ENCODE peak calls at places on chromosomes 12 and 14, in nine cellular contexts. One of them, this sample, is unnamed.

GRCh38 chr14:54772451-54772881 is 130.2 kb downstream of the GCH1 start:
- DNase-seq in heart left ventricle: no peak
- DNase-seq in tibial artery: no peak
- DNase-seq in spleen: no peak
- DNase-seq in transverse colon: no peak
- DNase-seq in PC-9: peak
- DNase-seq in foreskin keratinocyte: peak
- DNase-seq in body of pancreas: no peak
- DNase-seq in coronary artery: no peak
- DNase-seq in this sample: no peak

GRCh38 chr12:88406905-88407304 is 173.4 kb downstream of the KITLG start:
- DNase-seq in body of pancreas: no peak
- DNase-seq in foreskin keratinocyte: no peak
- DNase-seq in coronary artery: no peak
- DNase-seq in heart left ventricle: no peak
- DNase-seq in tibial artery: no peak
- DNase-seq in spleen: no peak
- DNase-seq in PC-9: no peak
- DNase-seq in transverse colon: no peak
- DNase-seq in this sample: no peak

GRCh38 chr12:78229491-78230209 is 399.0 kb downstream of the NAV3 start:
- DNase-seq in PC-9: no peak
- DNase-seq in heart left ventricle: no peak
- DNase-seq in transverse colon: peak
- DNase-seq in foreskin keratinocyte: no peak
- DNase-seq in tibial artery: no peak
- DNase-seq in spleen: no peak
- DNase-seq in coronary artery: no peak
- DNase-seq in body of pancreas: peak
- DNase-seq in this sample: peak

GRCh38 chr14:101604935-101605767 is 43.9 kb downstream of the DIO3 start:
- DNase-seq in body of pancreas: no peak
- DNase-seq in PC-9: no peak
- DNase-seq in coronary artery: peak
- DNase-seq in tibial artery: no peak
- DNase-seq in foreskin keratinocyte: no peak
- DNase-seq in transverse colon: peak
- DNase-seq in spleen: no peak
- DNase-seq in heart left ventricle: no peak
- DNase-seq in this sample: no peak

GRCh38 chr12:79659961-79660431 is 30.8 kb downstream of the PAWR start:
- DNase-seq in foreskin keratinocyte: no peak
- DNase-seq in heart left ventricle: no peak
- DNase-seq in tibial artery: no peak
- DNase-seq in transverse colon: no peak
- DNase-seq in coronary artery: no peak
- DNase-seq in spleen: no peak
- DNase-seq in PC-9: no peak
- DNase-seq in body of pancreas: no peak
- DNase-seq in this sample: peak

GRCh38 chr12:95205685-95206084 is 11.6 kb downstream of the FGD6 start:
- DNase-seq in spleen: no peak
- DNase-seq in heart left ventricle: no peak
- DNase-seq in tibial artery: no peak
- DNase-seq in transverse colon: no peak
- DNase-seq in coronary artery: no peak
- DNase-seq in foreskin keratinocyte: peak
- DNase-seq in body of pancreas: no peak
- DNase-seq in PC-9: peak
- DNase-seq in this sample: peak

GRCh38 chr14:37931998-37932397 is 275.7 kb upstream of the SSTR1 start:
- DNase-seq in spleen: no peak
- DNase-seq in tibial artery: no peak
- DNase-seq in PC-9: no peak
- DNase-seq in foreskin keratinocyte: no peak
- DNase-seq in heart left ventricle: no peak
- DNase-seq in body of pancreas: no peak
- DNase-seq in coronary artery: no peak
- DNase-seq in transverse colon: no peak
- DNase-seq in this sample: no peak

GRCh38 chr14:89855961-89856360 is 98.6 kb downstream of the EFCAB11 start:
- DNase-seq in spleen: no peak
- DNase-seq in body of pancreas: no peak
- DNase-seq in foreskin keratinocyte: peak
- DNase-seq in transverse colon: no peak
- DNase-seq in PC-9: no peak
- DNase-seq in tibial artery: no peak
- DNase-seq in heart left ventricle: no peak
- DNase-seq in coronary artery: no peak
- DNase-seq in this sample: no peak

GRCh38 chr12:128621304-128621703 is 202.5 kb downstream of the SLC15A4 start:
- DNase-seq in foreskin keratinocyte: no peak
- DNase-seq in heart left ventricle: no peak
- DNase-seq in coronary artery: no peak
- DNase-seq in tibial artery: no peak
- DNase-seq in PC-9: no peak
- DNase-seq in body of pancreas: no peak
- DNase-seq in spleen: no peak
- DNase-seq in transverse colon: no peak
- DNase-seq in this sample: no peak

GRCh38 chr12:6347367-6348338 is 5.8 kb upstream of the TNFRSF1A start:
- DNase-seq in coronary artery: peak
- DNase-seq in transverse colon: no peak
- DNase-seq in body of pancreas: peak
- DNase-seq in spleen: peak
- DNase-seq in PC-9: no peak
- DNase-seq in heart left ventricle: no peak
- DNase-seq in tibial artery: peak
- DNase-seq in foreskin keratinocyte: no peak
- DNase-seq in this sample: peak

GRCh38 chr14:103501041-103501870 is 21.4 kb downstream of the CKB start:
- DNase-seq in coronary artery: no peak
- DNase-seq in PC-9: no peak
- DNase-seq in foreskin keratinocyte: no peak
- DNase-seq in transverse colon: no peak
- DNase-seq in spleen: no peak
- DNase-seq in tibial artery: no peak
- DNase-seq in body of pancreas: no peak
- DNase-seq in heart left ventricle: peak
- DNase-seq in this sample: no peak
- H3K27ac ChIP-seq in coronary artery: no peak
- H3K27ac ChIP-seq in PC-9: no peak
- H3K27ac ChIP-seq in foreskin keratinocyte: no peak
- H3K27ac ChIP-seq in transverse colon: no peak
- H3K27ac ChIP-seq in spleen: no peak
- H3K27ac ChIP-seq in tibial artery: peak
- H3K27ac ChIP-seq in body of pancreas: no peak
- H3K27ac ChIP-seq in heart left ventricle: no peak
- H3K27ac ChIP-seq in this sample: no peak

DNA sequence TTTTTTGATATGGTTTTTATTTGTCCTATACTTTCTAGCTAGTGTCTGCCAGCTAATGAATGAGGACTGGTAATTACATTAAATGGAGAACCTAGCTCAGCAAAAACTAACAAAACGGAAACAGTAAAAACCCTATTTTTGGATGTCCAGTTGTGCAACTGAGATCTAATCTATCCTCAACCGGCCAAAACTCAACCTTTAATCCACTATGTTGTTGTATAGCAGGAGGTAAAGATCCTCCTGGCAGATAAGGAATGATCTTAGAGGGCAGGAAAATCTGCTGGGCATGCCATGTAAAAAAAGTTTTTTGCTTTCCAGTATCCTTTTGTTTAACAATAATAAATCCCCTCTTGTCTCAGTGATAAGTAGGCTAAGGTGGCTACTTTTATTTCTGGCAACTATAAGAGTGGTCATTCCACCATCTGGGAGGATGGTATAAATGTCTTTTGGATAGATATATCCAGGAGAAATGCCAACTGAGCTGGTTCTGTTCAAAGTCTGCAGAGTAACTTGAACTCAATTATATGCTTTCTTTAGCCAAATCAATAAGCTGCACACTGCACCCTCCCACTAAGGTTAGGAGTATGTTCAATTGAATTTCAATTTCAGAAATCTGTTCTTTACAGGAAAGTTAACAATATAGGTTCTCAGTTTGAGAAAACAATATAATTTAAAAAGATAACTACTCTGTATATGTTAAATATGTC is 40.1 kb downstream of the WASHC3 start:
- DNase-seq in coronary artery: no peak
- DNase-seq in transverse colon: no peak
- DNase-seq in PC-9: no peak
- DNase-seq in spleen: no peak
- DNase-seq in body of pancreas: no peak
- DNase-seq in foreskin keratinocyte: no peak
- DNase-seq in tibial artery: no peak
- DNase-seq in heart left ventricle: no peak
- DNase-seq in this sample: no peak
- H3K27ac ChIP-seq in coronary artery: no peak
- H3K27ac ChIP-seq in transverse colon: no peak
- H3K27ac ChIP-seq in PC-9: no peak
- H3K27ac ChIP-seq in spleen: no peak
- H3K27ac ChIP-seq in body of pancreas: no peak
- H3K27ac ChIP-seq in foreskin keratinocyte: no peak
- H3K27ac ChIP-seq in tibial artery: no peak
- H3K27ac ChIP-seq in heart left ventricle: no peak
- H3K27ac ChIP-seq in this sample: no peak

GRCh38 chr12:113855998-113856397 is 110.1 kb downstream of the RBM19 start:
- DNase-seq in tibial artery: no peak
- DNase-seq in foreskin keratinocyte: no peak
- DNase-seq in PC-9: no peak
- DNase-seq in heart left ventricle: no peak
- DNase-seq in coronary artery: no peak
- DNase-seq in body of pancreas: no peak
- DNase-seq in transverse colon: no peak
- DNase-seq in spleen: no peak
- DNase-seq in this sample: no peak

GRCh38 chr12:113854385-113855136 is 111.6 kb downstream of the RBM19 start:
- DNase-seq in spleen: no peak
- DNase-seq in foreskin keratinocyte: no peak
- DNase-seq in body of pancreas: peak
- DNase-seq in PC-9: no peak
- DNase-seq in heart left ventricle: no peak
- DNase-seq in tibial artery: no peak
- DNase-seq in coronary artery: no peak
- DNase-seq in transverse colon: no peak
- DNase-seq in this sample: no peak

GRCh38 chr12:113852695-113853490 is 113.2 kb downstream of the RBM19 start:
- DNase-seq in PC-9: no peak
- DNase-seq in foreskin keratinocyte: no peak
- DNase-seq in transverse colon: no peak
- DNase-seq in spleen: no peak
- DNase-seq in coronary artery: no peak
- DNase-seq in body of pancreas: peak
- DNase-seq in heart left ventricle: no peak
- DNase-seq in tibial artery: no peak
- DNase-seq in this sample: no peak

GRCh38 chr12:113852273-113852672 is 113.9 kb downstream of the RBM19 start:
- DNase-seq in coronary artery: no peak
- DNase-seq in PC-9: no peak
- DNase-seq in foreskin keratinocyte: no peak
- DNase-seq in heart left ventricle: no peak
- DNase-seq in tibial artery: no peak
- DNase-seq in body of pancreas: no peak
- DNase-seq in spleen: no peak
- DNase-seq in transverse colon: no peak
- DNase-seq in this sample: no peak

DNA sequence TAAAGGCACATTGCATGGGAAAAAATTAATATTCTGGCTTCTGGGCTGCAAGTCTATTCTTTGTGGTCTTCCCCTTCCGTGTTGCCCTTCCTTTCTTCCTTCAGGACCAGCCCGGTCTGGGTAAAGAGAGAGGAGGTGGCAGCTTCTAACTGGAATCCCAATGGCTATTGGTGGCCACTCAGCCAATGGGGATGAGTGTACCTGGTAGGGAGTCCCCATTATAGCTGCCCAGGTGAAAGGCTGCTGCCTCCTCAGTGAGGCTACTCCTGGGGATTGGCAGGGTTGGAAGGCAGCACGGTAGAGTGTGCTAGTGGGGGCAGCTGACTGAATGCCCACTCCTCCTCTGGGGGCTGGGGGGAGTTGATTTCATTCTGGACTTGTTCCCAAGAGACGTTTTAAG is 112.6 kb downstream of the RBM19 start:
- DNase-seq in coronary artery: no peak
- DNase-seq in heart left ventricle: no peak
- DNase-seq in spleen: no peak
- DNase-seq in body of pancreas: no peak
- DNase-seq in tibial artery: no peak
- DNase-seq in PC-9: no peak
- DNase-seq in transverse colon: no peak
- DNase-seq in foreskin keratinocyte: no peak
- DNase-seq in this sample: no peak
- H3K27ac ChIP-seq in coronary artery: no peak
- H3K27ac ChIP-seq in heart left ventricle: no peak
- H3K27ac ChIP-seq in spleen: no peak
- H3K27ac ChIP-seq in body of pancreas: no peak
- H3K27ac ChIP-seq in tibial artery: no peak
- H3K27ac ChIP-seq in PC-9: no peak
- H3K27ac ChIP-seq in transverse colon: no peak
- H3K27ac ChIP-seq in foreskin keratinocyte: no peak
- H3K27ac ChIP-seq in this sample: no peak

GRCh38 chr14:96648506-96649326 is 146.5 kb downstream of the PAPOLA start:
- DNase-seq in spleen: no peak
- DNase-seq in body of pancreas: no peak
- DNase-seq in PC-9: no peak
- DNase-seq in foreskin keratinocyte: no peak
- DNase-seq in coronary artery: no peak
- DNase-seq in tibial artery: no peak
- DNase-seq in transverse colon: no peak
- DNase-seq in heart left ventricle: no peak
- DNase-seq in this sample: no peak
- H3K27ac ChIP-seq in spleen: no peak
- H3K27ac ChIP-seq in body of pancreas: no peak
- H3K27ac ChIP-seq in PC-9: no peak
- H3K27ac ChIP-seq in foreskin keratinocyte: no peak
- H3K27ac ChIP-seq in coronary artery: no peak
- H3K27ac ChIP-seq in tibial artery: no peak
- H3K27ac ChIP-seq in transverse colon: no peak
- H3K27ac ChIP-seq in heart left ventricle: no peak
- H3K27ac ChIP-seq in this sample: no peak

This sample was measured in cardiac muscle cell.